ENCODE peak calls at places on chromosome 3, in ten cellular contexts. One of them, this sample, is unnamed.

GRCh38 chr3:106485202-106485601 is 616.4 kb upstream of the CBLB start:
- DNase-seq in omental fat pad: no peak
- DNase-seq in effector CD4-positive, alpha-beta T cell: no peak
- DNase-seq in activated gamma-delta T cell treated with Interleukin-2 at 50 U/mL for 16 hours: no peak
- DNase-seq in epithelial cell of esophagus: no peak
- DNase-seq in stimulated activated naive CD8-positive, alpha-beta T cell treated with anti-CD3 and anti-CD28 coated beads, Interleukin-15, Interleukin-2, amounts not matched to agents 100 U/mL and 50 U/mL, for 24 hours: no peak
- DNase-seq in kidney tubule cell: no peak
- DNase-seq in NCI-H1105: no peak
- DNase-seq in midbrain: no peak
- DNase-seq in NCI-H2081: no peak
- DNase-seq in this sample: no peak

GRCh38 chr3:4741404-4742307 is 237.6 kb upstream of the BHLHE40 start:
- DNase-seq in omental fat pad: no peak
- DNase-seq in effector CD4-positive, alpha-beta T cell: no peak
- DNase-seq in activated gamma-delta T cell treated with Interleukin-2 at 50 U/mL for 16 hours: no peak
- DNase-seq in epithelial cell of esophagus: peak
- DNase-seq in stimulated activated naive CD8-positive, alpha-beta T cell treated with anti-CD3 and anti-CD28 coated beads, Interleukin-15, Interleukin-2, amounts not matched to agents 100 U/mL and 50 U/mL, for 24 hours: peak
- DNase-seq in kidney tubule cell: peak
- DNase-seq in NCI-H1105: no peak
- DNase-seq in midbrain: no peak
- DNase-seq in NCI-H2081: no peak
- DNase-seq in this sample: no peak

GRCh38 chr3:51378726-51379125 is 6.4 kb upstream of the MANF start:
- DNase-seq in omental fat pad: no peak
- DNase-seq in effector CD4-positive, alpha-beta T cell: no peak
- DNase-seq in activated gamma-delta T cell treated with Interleukin-2 at 50 U/mL for 16 hours: no peak
- DNase-seq in epithelial cell of esophagus: no peak
- DNase-seq in stimulated activated naive CD8-positive, alpha-beta T cell treated with anti-CD3 and anti-CD28 coated beads, Interleukin-15, Interleukin-2, amounts not matched to agents 100 U/mL and 50 U/mL, for 24 hours: no peak
- DNase-seq in kidney tubule cell: no peak
- DNase-seq in NCI-H1105: no peak
- DNase-seq in midbrain: no peak
- DNase-seq in NCI-H2081: no peak
- DNase-seq in this sample: no peak

GRCh38 chr3:51686512-51687215 is 15.6 kb downstream of the TEX264 start:
- DNase-seq in omental fat pad: no peak
- DNase-seq in effector CD4-positive, alpha-beta T cell: peak
- DNase-seq in activated gamma-delta T cell treated with Interleukin-2 at 50 U/mL for 16 hours: peak
- DNase-seq in epithelial cell of esophagus: peak
- DNase-seq in stimulated activated naive CD8-positive, alpha-beta T cell treated with anti-CD3 and anti-CD28 coated beads, Interleukin-15, Interleukin-2, amounts not matched to agents 100 U/mL and 50 U/mL, for 24 hours: peak
- DNase-seq in kidney tubule cell: peak
- DNase-seq in NCI-H1105: no peak
- DNase-seq in midbrain: no peak
- DNase-seq in NCI-H2081: no peak
- DNase-seq in this sample: peak

GRCh38 chr3:183734750-183735284 is 37.2 kb downstream of the YEATS2 start:
- DNase-seq in omental fat pad: no peak
- DNase-seq in effector CD4-positive, alpha-beta T cell: no peak
- DNase-seq in activated gamma-delta T cell treated with Interleukin-2 at 50 U/mL for 16 hours: no peak
- DNase-seq in epithelial cell of esophagus: no peak
- DNase-seq in stimulated activated naive CD8-positive, alpha-beta T cell treated with anti-CD3 and anti-CD28 coated beads, Interleukin-15, Interleukin-2, amounts not matched to agents 100 U/mL and 50 U/mL, for 24 hours: no peak
- DNase-seq in kidney tubule cell: no peak
- DNase-seq in NCI-H1105: no peak
- DNase-seq in midbrain: no peak
- DNase-seq in NCI-H2081: no peak
- DNase-seq in this sample: no peak

GRCh38 chr3:55622116-55622515 is 135.0 kb upstream of the WNT5A start:
- DNase-seq in omental fat pad: no peak
- DNase-seq in effector CD4-positive, alpha-beta T cell: no peak
- DNase-seq in activated gamma-delta T cell treated with Interleukin-2 at 50 U/mL for 16 hours: no peak
- DNase-seq in epithelial cell of esophagus: peak
- DNase-seq in stimulated activated naive CD8-positive, alpha-beta T cell treated with anti-CD3 and anti-CD28 coated beads, Interleukin-15, Interleukin-2, amounts not matched to agents 100 U/mL and 50 U/mL, for 24 hours: no peak
- DNase-seq in kidney tubule cell: peak
- DNase-seq in NCI-H1105: no peak
- DNase-seq in midbrain: no peak
- DNase-seq in NCI-H2081: no peak
- DNase-seq in this sample: no peak

GRCh38 chr3:105987809-105988208 is 119.0 kb upstream of the CBLB start:
- DNase-seq in omental fat pad: no peak
- DNase-seq in effector CD4-positive, alpha-beta T cell: no peak
- DNase-seq in activated gamma-delta T cell treated with Interleukin-2 at 50 U/mL for 16 hours: no peak
- DNase-seq in epithelial cell of esophagus: no peak
- DNase-seq in stimulated activated naive CD8-positive, alpha-beta T cell treated with anti-CD3 and anti-CD28 coated beads, Interleukin-15, Interleukin-2, amounts not matched to agents 100 U/mL and 50 U/mL, for 24 hours: no peak
- DNase-seq in kidney tubule cell: no peak
- DNase-seq in NCI-H1105: no peak
- DNase-seq in midbrain: no peak
- DNase-seq in NCI-H2081: no peak
- DNase-seq in this sample: no peak

GRCh38 chr3:33001889-33002288 is 50.4 kb downstream of the CCR4 start:
- DNase-seq in omental fat pad: no peak
- DNase-seq in effector CD4-positive, alpha-beta T cell: no peak
- DNase-seq in activated gamma-delta T cell treated with Interleukin-2 at 50 U/mL for 16 hours: no peak
- DNase-seq in epithelial cell of esophagus: no peak
- DNase-seq in stimulated activated naive CD8-positive, alpha-beta T cell treated with anti-CD3 and anti-CD28 coated beads, Interleukin-15, Interleukin-2, amounts not matched to agents 100 U/mL and 50 U/mL, for 24 hours: no peak
- DNase-seq in kidney tubule cell: no peak
- DNase-seq in NCI-H1105: no peak
- DNase-seq in midbrain: no peak
- DNase-seq in NCI-H2081: no peak
- DNase-seq in this sample: no peak

GRCh38 chr3:128395046-128395445 is 71.6 kb downstream of the DNAJB8 start:
- DNase-seq in omental fat pad: no peak
- DNase-seq in effector CD4-positive, alpha-beta T cell: no peak
- DNase-seq in activated gamma-delta T cell treated with Interleukin-2 at 50 U/mL for 16 hours: no peak
- DNase-seq in epithelial cell of esophagus: no peak
- DNase-seq in stimulated activated naive CD8-positive, alpha-beta T cell treated with anti-CD3 and anti-CD28 coated beads, Interleukin-15, Interleukin-2, amounts not matched to agents 100 U/mL and 50 U/mL, for 24 hours: no peak
- DNase-seq in kidney tubule cell: no peak
- DNase-seq in NCI-H1105: no peak
- DNase-seq in midbrain: no peak
- DNase-seq in NCI-H2081: no peak
- DNase-seq in this sample: no peak

GRCh38 chr3:122646146-122646988 is 34.3 kb upstream of the PARP14 start:
- DNase-seq in omental fat pad: no peak
- DNase-seq in effector CD4-positive, alpha-beta T cell: no peak
- DNase-seq in activated gamma-delta T cell treated with Interleukin-2 at 50 U/mL for 16 hours: no peak
- DNase-seq in epithelial cell of esophagus: no peak
- DNase-seq in stimulated activated naive CD8-positive, alpha-beta T cell treated with anti-CD3 and anti-CD28 coated beads, Interleukin-15, Interleukin-2, amounts not matched to agents 100 U/mL and 50 U/mL, for 24 hours: no peak
- DNase-seq in kidney tubule cell: no peak
- DNase-seq in NCI-H1105: no peak
- DNase-seq in midbrain: no peak
- DNase-seq in NCI-H2081: no peak
- DNase-seq in this sample: no peak

GRCh38 chr3:47541583-47542108 is 28.1 kb upstream of the ELP6 start:
- DNase-seq in omental fat pad: no peak
- DNase-seq in effector CD4-positive, alpha-beta T cell: no peak
- DNase-seq in activated gamma-delta T cell treated with Interleukin-2 at 50 U/mL for 16 hours: no peak
- DNase-seq in epithelial cell of esophagus: no peak
- DNase-seq in stimulated activated naive CD8-positive, alpha-beta T cell treated with anti-CD3 and anti-CD28 coated beads, Interleukin-15, Interleukin-2, amounts not matched to agents 100 U/mL and 50 U/mL, for 24 hours: no peak
- DNase-seq in kidney tubule cell: no peak
- DNase-seq in NCI-H1105: no peak
- DNase-seq in midbrain: no peak
- DNase-seq in NCI-H2081: no peak
- DNase-seq in this sample: no peak

GRCh38 chr3:16048435-16049318 is 125.8 kb upstream of the GALNT15 start:
- DNase-seq in omental fat pad: no peak
- DNase-seq in effector CD4-positive, alpha-beta T cell: peak
- DNase-seq in activated gamma-delta T cell treated with Interleukin-2 at 50 U/mL for 16 hours: peak
- DNase-seq in epithelial cell of esophagus: peak
- DNase-seq in stimulated activated naive CD8-positive, alpha-beta T cell treated with anti-CD3 and anti-CD28 coated beads, Interleukin-15, Interleukin-2, amounts not matched to agents 100 U/mL and 50 U/mL, for 24 hours: peak
- DNase-seq in kidney tubule cell: peak
- DNase-seq in NCI-H1105: no peak
- DNase-seq in midbrain: peak
- DNase-seq in NCI-H2081: peak
- DNase-seq in this sample: peak

GRCh38 chr3:194296448-194296831 is 54.7 kb downstream of the CPN2 start:
- DNase-seq in omental fat pad: no peak
- DNase-seq in effector CD4-positive, alpha-beta T cell: no peak
- DNase-seq in activated gamma-delta T cell treated with Interleukin-2 at 50 U/mL for 16 hours: no peak
- DNase-seq in epithelial cell of esophagus: peak
- DNase-seq in stimulated activated naive CD8-positive, alpha-beta T cell treated with anti-CD3 and anti-CD28 coated beads, Interleukin-15, Interleukin-2, amounts not matched to agents 100 U/mL and 50 U/mL, for 24 hours: no peak
- DNase-seq in kidney tubule cell: peak
- DNase-seq in NCI-H1105: no peak
- DNase-seq in midbrain: no peak
- DNase-seq in NCI-H2081: no peak
- DNase-seq in this sample: no peak

GRCh38 chr3:45225465-45226205 is 452 bp downstream of the TMEM158 start:
- DNase-seq in omental fat pad: no peak
- DNase-seq in effector CD4-positive, alpha-beta T cell: peak
- DNase-seq in activated gamma-delta T cell treated with Interleukin-2 at 50 U/mL for 16 hours: peak
- DNase-seq in epithelial cell of esophagus: peak
- DNase-seq in stimulated activated naive CD8-positive, alpha-beta T cell treated with anti-CD3 and anti-CD28 coated beads, Interleukin-15, Interleukin-2, amounts not matched to agents 100 U/mL and 50 U/mL, for 24 hours: peak
- DNase-seq in kidney tubule cell: peak
- DNase-seq in NCI-H1105: peak
- DNase-seq in midbrain: no peak
- DNase-seq in NCI-H2081: peak
- DNase-seq in this sample: peak

GRCh38 chr3:158683216-158683975 is 10.9 kb upstream of the LXN start:
- DNase-seq in omental fat pad: no peak
- DNase-seq in effector CD4-positive, alpha-beta T cell: no peak
- DNase-seq in activated gamma-delta T cell treated with Interleukin-2 at 50 U/mL for 16 hours: no peak
- DNase-seq in epithelial cell of esophagus: peak
- DNase-seq in stimulated activated naive CD8-positive, alpha-beta T cell treated with anti-CD3 and anti-CD28 coated beads, Interleukin-15, Interleukin-2, amounts not matched to agents 100 U/mL and 50 U/mL, for 24 hours: no peak
- DNase-seq in kidney tubule cell: peak
- DNase-seq in NCI-H1105: no peak
- DNase-seq in midbrain: no peak
- DNase-seq in NCI-H2081: no peak
- DNase-seq in this sample: no peak

GRCh38 chr3:33141006-33141405 is 27.2 kb downstream of the CRTAP start:
- DNase-seq in omental fat pad: no peak
- DNase-seq in effector CD4-positive, alpha-beta T cell: no peak
- DNase-seq in activated gamma-delta T cell treated with Interleukin-2 at 50 U/mL for 16 hours: no peak
- DNase-seq in epithelial cell of esophagus: peak
- DNase-seq in stimulated activated naive CD8-positive, alpha-beta T cell treated with anti-CD3 and anti-CD28 coated beads, Interleukin-15, Interleukin-2, amounts not matched to agents 100 U/mL and 50 U/mL, for 24 hours: no peak
- DNase-seq in kidney tubule cell: no peak
- DNase-seq in NCI-H1105: no peak
- DNase-seq in midbrain: no peak
- DNase-seq in NCI-H2081: no peak
- DNase-seq in this sample: no peak

GRCh38 chr3:65080432-65080831 is 392.6 kb upstream of the ADAMTS9 start:
- DNase-seq in omental fat pad: no peak
- DNase-seq in effector CD4-positive, alpha-beta T cell: no peak
- DNase-seq in activated gamma-delta T cell treated with Interleukin-2 at 50 U/mL for 16 hours: no peak
- DNase-seq in epithelial cell of esophagus: no peak
- DNase-seq in stimulated activated naive CD8-positive, alpha-beta T cell treated with anti-CD3 and anti-CD28 coated beads, Interleukin-15, Interleukin-2, amounts not matched to agents 100 U/mL and 50 U/mL, for 24 hours: no peak
- DNase-seq in kidney tubule cell: peak
- DNase-seq in NCI-H1105: no peak
- DNase-seq in midbrain: no peak
- DNase-seq in NCI-H2081: no peak
- DNase-seq in this sample: no peak

GRCh38 chr3:28139967-28140634 is 101.3 kb upstream of the CMC1 start:
- DNase-seq in omental fat pad: no peak
- DNase-seq in effector CD4-positive, alpha-beta T cell: no peak
- DNase-seq in activated gamma-delta T cell treated with Interleukin-2 at 50 U/mL for 16 hours: no peak
- DNase-seq in epithelial cell of esophagus: peak
- DNase-seq in stimulated activated naive CD8-positive, alpha-beta T cell treated with anti-CD3 and anti-CD28 coated beads, Interleukin-15, Interleukin-2, amounts not matched to agents 100 U/mL and 50 U/mL, for 24 hours: no peak
- DNase-seq in kidney tubule cell: no peak
- DNase-seq in NCI-H1105: no peak
- DNase-seq in midbrain: no peak
- DNase-seq in NCI-H2081: no peak
- DNase-seq in this sample: no peak

GRCh38 chr3:170634663-170635096 is 48.8 kb upstream of the SLC7A14 start:
- DNase-seq in omental fat pad: no peak
- DNase-seq in effector CD4-positive, alpha-beta T cell: no peak
- DNase-seq in activated gamma-delta T cell treated with Interleukin-2 at 50 U/mL for 16 hours: no peak
- DNase-seq in epithelial cell of esophagus: no peak
- DNase-seq in stimulated activated naive CD8-positive, alpha-beta T cell treated with anti-CD3 and anti-CD28 coated beads, Interleukin-15, Interleukin-2, amounts not matched to agents 100 U/mL and 50 U/mL, for 24 hours: no peak
- DNase-seq in kidney tubule cell: no peak
- DNase-seq in NCI-H1105: no peak
- DNase-seq in midbrain: no peak
- DNase-seq in NCI-H2081: no peak
- DNase-seq in this sample: no peak

GRCh38 chr3:16433701-16434151 is 79.8 kb downstream of the RFTN1 start:
- DNase-seq in omental fat pad: no peak
- DNase-seq in effector CD4-positive, alpha-beta T cell: no peak
- DNase-seq in activated gamma-delta T cell treated with Interleukin-2 at 50 U/mL for 16 hours: no peak
- DNase-seq in epithelial cell of esophagus: no peak
- DNase-seq in stimulated activated naive CD8-positive, alpha-beta T cell treated with anti-CD3 and anti-CD28 coated beads, Interleukin-15, Interleukin-2, amounts not matched to agents 100 U/mL and 50 U/mL, for 24 hours: no peak
- DNase-seq in kidney tubule cell: no peak
- DNase-seq in NCI-H1105: no peak
- DNase-seq in midbrain: no peak
- DNase-seq in NCI-H2081: no peak
- DNase-seq in this sample: no peak

GRCh38 chr3:23810342-23811116 is 4.8 kb downstream of the UBE2E1 start:
- DNase-seq in omental fat pad: no peak
- DNase-seq in effector CD4-positive, alpha-beta T cell: peak
- DNase-seq in activated gamma-delta T cell treated with Interleukin-2 at 50 U/mL for 16 hours: peak
- DNase-seq in epithelial cell of esophagus: peak
- DNase-seq in stimulated activated naive CD8-positive, alpha-beta T cell treated with anti-CD3 and anti-CD28 coated beads, Interleukin-15, Interleukin-2, amounts not matched to agents 100 U/mL and 50 U/mL, for 24 hours: peak
- DNase-seq in kidney tubule cell: peak
- DNase-seq in NCI-H1105: peak
- DNase-seq in midbrain: peak
- DNase-seq in NCI-H2081: peak
- DNase-seq in this sample: peak

GRCh38 chr3:56303508-56303907 is 164.8 kb downstream of the ERC2 start:
- DNase-seq in omental fat pad: no peak
- DNase-seq in effector CD4-positive, alpha-beta T cell: no peak
- DNase-seq in activated gamma-delta T cell treated with Interleukin-2 at 50 U/mL for 16 hours: no peak
- DNase-seq in epithelial cell of esophagus: peak
- DNase-seq in stimulated activated naive CD8-positive, alpha-beta T cell treated with anti-CD3 and anti-CD28 coated beads, Interleukin-15, Interleukin-2, amounts not matched to agents 100 U/mL and 50 U/mL, for 24 hours: peak
- DNase-seq in kidney tubule cell: peak
- DNase-seq in NCI-H1105: no peak
- DNase-seq in midbrain: peak
- DNase-seq in NCI-H2081: no peak
- DNase-seq in this sample: no peak

GRCh38 chr3:66499881-66500574 is 794 bp downstream of the LRIG1 start:
- DNase-seq in omental fat pad: no peak
- DNase-seq in effector CD4-positive, alpha-beta T cell: no peak
- DNase-seq in activated gamma-delta T cell treated with Interleukin-2 at 50 U/mL for 16 hours: peak
- DNase-seq in epithelial cell of esophagus: peak
- DNase-seq in stimulated activated naive CD8-positive, alpha-beta T cell treated with anti-CD3 and anti-CD28 coated beads, Interleukin-15, Interleukin-2, amounts not matched to agents 100 U/mL and 50 U/mL, for 24 hours: peak
- DNase-seq in kidney tubule cell: peak
- DNase-seq in NCI-H1105: no peak
- DNase-seq in midbrain: no peak
- DNase-seq in NCI-H2081: no peak
- DNase-seq in this sample: peak

GRCh38 chr3:155423526-155423925 is 130.0 kb upstream of the STRIT1 start:
- DNase-seq in omental fat pad: no peak
- DNase-seq in effector CD4-positive, alpha-beta T cell: no peak
- DNase-seq in activated gamma-delta T cell treated with Interleukin-2 at 50 U/mL for 16 hours: no peak
- DNase-seq in epithelial cell of esophagus: no peak
- DNase-seq in stimulated activated naive CD8-positive, alpha-beta T cell treated with anti-CD3 and anti-CD28 coated beads, Interleukin-15, Interleukin-2, amounts not matched to agents 100 U/mL and 50 U/mL, for 24 hours: no peak
- DNase-seq in kidney tubule cell: no peak
- DNase-seq in NCI-H1105: no peak
- DNase-seq in midbrain: no peak
- DNase-seq in NCI-H2081: no peak
- DNase-seq in this sample: no peak

GRCh38 chr3:38094999-38095398 is 41.9 kb downstream of the ACAA1 start:
- DNase-seq in omental fat pad: no peak
- DNase-seq in effector CD4-positive, alpha-beta T cell: no peak
- DNase-seq in activated gamma-delta T cell treated with Interleukin-2 at 50 U/mL for 16 hours: no peak
- DNase-seq in epithelial cell of esophagus: no peak
- DNase-seq in stimulated activated naive CD8-positive, alpha-beta T cell treated with anti-CD3 and anti-CD28 coated beads, Interleukin-15, Interleukin-2, amounts not matched to agents 100 U/mL and 50 U/mL, for 24 hours: no peak
- DNase-seq in kidney tubule cell: no peak
- DNase-seq in NCI-H1105: no peak
- DNase-seq in midbrain: no peak
- DNase-seq in NCI-H2081: no peak
- DNase-seq in this sample: no peak

GRCh38 chr3:46866720-46867549 is 3.7 kb upstream of the MYL3 start:
- DNase-seq in omental fat pad: peak
- DNase-seq in effector CD4-positive, alpha-beta T cell: peak
- DNase-seq in activated gamma-delta T cell treated with Interleukin-2 at 50 U/mL for 16 hours: peak
- DNase-seq in epithelial cell of esophagus: peak
- DNase-seq in stimulated activated naive CD8-positive, alpha-beta T cell treated with anti-CD3 and anti-CD28 coated beads, Interleukin-15, Interleukin-2, amounts not matched to agents 100 U/mL and 50 U/mL, for 24 hours: peak
- DNase-seq in kidney tubule cell: peak
- DNase-seq in NCI-H1105: peak
- DNase-seq in midbrain: peak
- DNase-seq in NCI-H2081: peak
- DNase-seq in this sample: peak

GRCh38 chr3:45010718-45011355 is 15.3 kb upstream of the CLEC3B start:
- DNase-seq in omental fat pad: no peak
- DNase-seq in effector CD4-positive, alpha-beta T cell: no peak
- DNase-seq in activated gamma-delta T cell treated with Interleukin-2 at 50 U/mL for 16 hours: no peak
- DNase-seq in epithelial cell of esophagus: peak
- DNase-seq in stimulated activated naive CD8-positive, alpha-beta T cell treated with anti-CD3 and anti-CD28 coated beads, Interleukin-15, Interleukin-2, amounts not matched to agents 100 U/mL and 50 U/mL, for 24 hours: no peak
- DNase-seq in kidney tubule cell: peak
- DNase-seq in NCI-H1105: no peak
- DNase-seq in midbrain: no peak
- DNase-seq in NCI-H2081: no peak
- DNase-seq in this sample: no peak

GRCh38 chr3:14418670-14419250 is 16.4 kb downstream of the SLC6A6 start:
- DNase-seq in omental fat pad: no peak
- DNase-seq in effector CD4-positive, alpha-beta T cell: no peak
- DNase-seq in activated gamma-delta T cell treated with Interleukin-2 at 50 U/mL for 16 hours: no peak
- DNase-seq in epithelial cell of esophagus: no peak
- DNase-seq in stimulated activated naive CD8-positive, alpha-beta T cell treated with anti-CD3 and anti-CD28 coated beads, Interleukin-15, Interleukin-2, amounts not matched to agents 100 U/mL and 50 U/mL, for 24 hours: no peak
- DNase-seq in kidney tubule cell: peak
- DNase-seq in NCI-H1105: no peak
- DNase-seq in midbrain: no peak
- DNase-seq in NCI-H2081: no peak
- DNase-seq in this sample: no peak

This sample was measured in T-helper 9 cell.